ENCODE peak calls at places on chromosomes 3 and 15, in six cellular contexts. W is stimulated activated effector memory CD8-positive, alpha-beta T cell treated with anti-CD3 and anti-CD28 coated beads, Interleukin-12 subunit alpha, Interleukin-12 subunit beta, amount 100 ng/mL, for 72 hours; E is AG08396; J is HTR-8/SVneo; P is HS-27A; Y is brain microvascular endothelial cell. D is an unnamed sample.

GRCh38 chr15:51401872-51402517 is 60.5 kb downstream of the GLDN start:
- DNase-seq in J (peak), P (no peak), W (peak), Y (peak), E (peak), D (no peak)

GRCh38 chr3:183324083-183324482 is 71.0 kb downstream of the B3GNT5 start:
- DNase-seq in P (no peak), J (no peak), E (no peak), Y (peak), W (no peak), D (no peak)

GRCh38 chr3:122975163-122975923 is 52.2 kb downstream of the SEMA5B start:
- DNase-seq in E (no peak), Y (peak), P (peak), J (peak), W (no peak), D (peak)

GRCh38 chr3:46898321-46899150 is 21.0 kb downstream of the PTH1R start:
- DNase-seq in E (no peak), J (no peak), P (no peak), Y (no peak), W (no peak), D (peak)

GRCh38 chr3:58222161-58222724 is 11.5 kb upstream of the DNASE1L3 start:
- DNase-seq in E (no peak), P (no peak), W (no peak), Y (no peak), J (no peak), D (no peak)

GRCh38 chr3:132642539-132642847 is 17.1 kb downstream of the ACAD11 start:
- DNase-seq in Y (no peak), J (no peak), P (no peak), E (no peak), W (no peak), D (no peak)

GRCh38 chr3:142275856-142276255 is 50.5 kb upstream of the GK5 start:
- DNase-seq in Y (peak), J (peak), W (no peak), E (peak), P (peak), D (no peak)

GRCh38 chr3:96843505-96844203 is 29.3 kb downstream of the EPHA6 start:
- DNase-seq in Y (no peak), E (no peak), J (no peak), W (no peak), P (no peak), D (peak)

GRCh38 chr3:5057857-5058324 is 64.2 kb upstream of the ARL8B start:
- DNase-seq in W (peak), Y (peak), J (peak), E (peak), P (peak), D (peak)

GRCh38 chr15:47516576-47517371 is 200.5 kb upstream of the SEMA6D start:
- DNase-seq in Y (no peak), J (no peak), E (no peak), W (no peak), P (no peak), D (no peak)

GRCh38 chr3:13148126-13148525 is 74.9 kb upstream of the IQSEC1 start:
- DNase-seq in W (no peak), J (no peak), Y (no peak), P (no peak), E (no peak), D (no peak)

GRCh38 chr3:130748520-130748919 is 1.9 kb upstream of the PIK3R4 start:
- DNase-seq in E (no peak), W (no peak), P (no peak), Y (no peak), J (no peak), D (no peak)

GRCh38 chr3:166570136-166570535 is 732.9 kb upstream of the BCHE start:
- DNase-seq in J (no peak), W (no peak), P (no peak), Y (no peak), E (no peak), D (no peak)

GRCh38 chr15:71800835-71801745 is 9.3 kb upstream of the NR2E3 start:
- DNase-seq in J (peak), W (no peak), P (peak), E (peak), Y (peak), D (peak)

GRCh38 chr15:74208496-74208895 is 5.9 kb upstream of the STRA6 start:
- DNase-seq in Y (no peak), E (no peak), J (no peak), P (no peak), W (no peak), D (no peak)

GRCh38 chr3:175914785-175915184 is 1055.7 kb downstream of the NAALADL2 start:
- DNase-seq in W (no peak), J (peak), E (no peak), Y (no peak), P (no peak), D (no peak)

GRCh38 chr15:79041598-79042175 is 48.9 kb downstream of the RASGRF1 start:
- DNase-seq in E (no peak), Y (no peak), W (no peak), J (no peak), P (no peak), D (no peak)

GRCh38 chr3:42371776-42372175 is 38.6 kb downstream of the LYZL4 start:
- DNase-seq in J (no peak), W (no peak), E (no peak), Y (no peak), P (no peak), D (peak)

GRCh38 chr3:114624047-114624445 is 330.2 kb downstream of the TIGIT start:
- DNase-seq in P (no peak), E (peak), J (no peak), W (no peak), Y (peak), D (no peak)

GRCh38 chr3:25045291-25045690 is 382.8 kb upstream of the RARB start:
- DNase-seq in P (no peak), Y (no peak), E (no peak), J (no peak), W (no peak), D (no peak)

GRCh38 chr3:162892921-162893793 is 1396.5 kb downstream of the OTOL1 start:
- DNase-seq in W (no peak), E (no peak), J (no peak), P (no peak), Y (no peak), D (peak)

GRCh38 chr3:129052675-129053074 is 7.9 kb upstream of the GP9 start:
- DNase-seq in Y (no peak), E (no peak), W (no peak), P (no peak), J (no peak), D (no peak)